ENCODE peak calls at places on chromosomes 12 and 14, in six cellular contexts. H is HepG2, M is endothelial cell of umbilical vein, P is A549, D is GM12878, O is K562. F is an unnamed sample.

GRCh38 chr12:130097798-130098255 is 64.4 kb upstream of the FZD10 start:
- DNase-seq in H (no peak), M (no peak), P (no peak), D (no peak), O (no peak), F (no peak)

GRCh38 chr12:105330283-105330937 is at the start of gene C12orf75:
- DNase-seq in H (peak), M (peak), P (peak), D (peak), O (peak), F (peak)

GRCh38 chr12:96106137-96106536 is 70.8 kb upstream of the LTA4H start:
- DNase-seq in H (peak), M (no peak), P (no peak), D (no peak), O (no peak), F (no peak)

GRCh38 chr12:120225852-120226640 is 25.1 kb upstream of the RPLP0 start:
- DNase-seq in H (no peak), M (no peak), P (no peak), D (no peak), O (peak), F (no peak)

GRCh38 chr12:66851134-66851533 is 172.3 kb upstream of the GRIP1 start:
- DNase-seq in H (no peak), M (no peak), P (no peak), D (no peak), O (no peak), F (peak)

GRCh38 chr12:91687052-91688017 is 458.3 kb downstream of the BTG1 start:
- DNase-seq in H (no peak), M (no peak), P (peak), D (peak), O (no peak), F (peak)

GRCh38 chr12:51307655-51308593 is 16.1 kb downstream of the BIN2 start:
- DNase-seq in H (no peak), M (peak), P (peak), D (no peak), O (no peak), F (no peak)

GRCh38 chr14:105470812-105471771 is 3.5 kb upstream of the CRIP2 start:
- DNase-seq in H (no peak), M (no peak), P (no peak), D (no peak), O (peak), F (no peak)

DNA sequence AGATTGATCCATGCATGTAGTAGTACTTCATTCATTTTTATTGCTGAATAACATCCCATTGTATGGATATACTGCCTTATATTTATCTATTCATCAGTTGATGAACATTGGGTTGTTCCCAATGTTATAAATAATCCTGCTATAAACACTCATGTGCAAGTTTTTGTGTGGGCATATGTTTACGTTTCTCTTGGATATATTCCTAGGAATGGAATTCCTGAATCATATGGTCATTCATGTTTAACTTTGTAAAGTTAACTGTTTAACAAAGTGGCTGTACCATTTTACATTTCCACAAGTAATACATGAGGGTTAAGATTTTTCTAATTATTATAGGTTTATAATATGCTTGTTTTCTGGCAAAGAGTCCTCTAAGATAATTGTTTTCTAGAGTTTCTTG is 1568.2 kb upstream of the SEL1L start:
- DNase-seq in H (no peak), M (no peak), P (no peak), D (no peak), O (no peak), F (no peak)
- TF ChIP-seq MYC in H (no peak), M (no peak), P (no peak), D (no peak), O (no peak), F (no peak)

DNA sequence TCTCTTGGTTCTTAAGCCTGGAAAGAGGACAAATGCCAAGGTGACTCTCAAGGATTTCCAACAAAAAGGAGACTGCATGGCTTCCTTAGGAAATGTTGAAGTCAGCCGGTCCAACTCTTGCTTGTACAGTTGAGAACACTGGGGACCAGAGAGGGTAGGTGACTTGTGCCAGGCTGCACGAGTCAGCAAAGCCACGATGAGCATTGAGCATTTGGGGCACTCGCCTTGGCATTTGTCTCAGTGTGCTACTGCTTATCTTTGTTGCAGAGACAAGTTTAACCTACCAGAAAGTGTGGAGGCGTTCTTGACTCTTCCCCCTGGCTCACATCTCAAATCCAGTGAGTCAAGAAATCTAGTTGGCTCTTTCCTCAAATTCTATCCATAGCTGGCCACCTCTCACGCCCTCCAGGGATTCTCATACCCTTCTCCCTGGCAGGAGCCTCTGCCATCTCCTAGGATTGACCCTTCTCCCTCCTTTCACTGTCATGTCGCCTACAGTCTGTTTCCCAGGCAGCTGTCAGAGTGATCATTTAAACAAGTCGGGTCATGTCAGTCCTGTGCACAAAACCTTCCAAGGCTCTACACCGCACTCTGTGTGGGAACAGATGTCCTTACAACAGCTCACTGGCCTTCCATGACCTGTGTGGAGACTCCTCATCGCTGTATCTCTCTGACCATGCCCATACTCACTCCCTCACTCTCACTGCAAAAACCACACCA is 17.2 kb upstream of the KRT83 start:
- DNase-seq in H (no peak), M (no peak), P (no peak), D (no peak), O (no peak), F (no peak)
- TF ChIP-seq MAX in H (no peak), M (no peak), P (no peak), D (no peak), O (no peak), F (no peak)

DNA sequence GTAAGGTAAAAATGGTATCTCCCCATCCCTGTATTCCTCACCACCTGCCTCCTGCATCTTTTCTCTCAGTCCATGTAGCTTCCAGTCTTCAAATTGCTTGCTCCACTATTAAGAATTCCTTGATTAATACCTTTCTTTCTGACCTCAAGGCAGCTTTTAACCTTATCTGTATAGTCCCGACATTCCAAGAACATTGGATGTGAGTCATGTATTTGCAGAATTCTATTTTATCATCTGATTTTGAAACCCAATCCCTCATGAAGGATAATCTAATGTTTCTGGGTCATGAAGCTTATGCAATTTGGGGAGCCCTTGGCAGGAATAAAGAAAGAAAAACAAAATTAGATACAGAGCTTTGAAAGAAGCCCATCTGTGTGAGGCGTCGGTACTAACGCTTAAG is 63.4 kb upstream of the CCND2 start:
- DNase-seq in H (no peak), M (no peak), P (no peak), D (no peak), O (no peak), F (no peak)
- TF ChIP-seq MYC in H (no peak), M (no peak), P (no peak), D (no peak), O (no peak), F (no peak)

GRCh38 chr14:91261115-91261514 is 16.6 kb upstream of the GPR68 start:
- DNase-seq in H (no peak), M (no peak), P (no peak), D (no peak), O (no peak), F (no peak)
- TF ChIP-seq MAX in H (no peak), M (no peak), P (no peak), D (no peak), O (no peak), F (no peak)

GRCh38 chr12:57737467-57738141 is 938 bp downstream of the AGAP2 start:
- DNase-seq in H (no peak), M (no peak), P (no peak), D (no peak), O (no peak), F (no peak)
- TF ChIP-seq MYC in H (peak), M (no peak), P (no peak), D (no peak), O (no peak), F (no peak)

GRCh38 chr14:78358631-78359030 is 188.5 kb downstream of the NRXN3 start:
- DNase-seq in H (no peak), M (no peak), P (no peak), D (no peak), O (no peak), F (no peak)
- TF ChIP-seq MAX in H (no peak), M (no peak), P (no peak), D (no peak), O (no peak), F (no peak)

DNA sequence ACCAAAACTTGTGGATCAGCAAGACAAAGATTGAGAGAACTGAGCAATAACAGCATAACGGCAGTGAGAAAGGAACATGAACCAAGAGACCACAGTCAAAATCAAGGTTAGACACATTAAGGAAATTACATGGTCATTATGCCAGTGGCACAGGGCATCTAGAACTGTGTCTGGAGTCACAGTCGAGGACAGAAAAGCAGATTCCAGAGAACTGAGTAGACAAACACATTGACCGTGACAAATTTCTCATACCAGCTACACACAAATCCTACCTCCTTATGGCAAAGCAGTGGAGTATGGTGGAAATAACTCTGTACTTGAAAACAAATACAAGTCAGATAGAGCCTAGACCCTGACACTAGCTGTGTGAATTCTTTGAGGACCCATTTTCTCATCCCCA is 367.3 kb downstream of the DUSP6 start:
- DNase-seq in H (no peak), M (no peak), P (no peak), D (no peak), O (no peak), F (no peak)
- TF ChIP-seq MYC in H (no peak), M (no peak), P (no peak), D (no peak), O (no peak), F (no peak)

GRCh38 chr12:108586306-108586705 is 11.6 kb downstream of the TMEM119 start:
- DNase-seq in H (no peak), M (no peak), P (no peak), D (no peak), O (no peak), F (no peak)

GRCh38 chr12:108582981-108583770 is 14.7 kb downstream of the TMEM119 start:
- DNase-seq in H (no peak), M (no peak), P (no peak), D (no peak), O (no peak), F (no peak)

GRCh38 chr12:108582509-108582908 is 15.4 kb downstream of the TMEM119 start:
- DNase-seq in H (no peak), M (no peak), P (no peak), D (no peak), O (no peak), F (no peak)

GRCh38 chr12:108584456-108585065 is 13.3 kb downstream of the TMEM119 start:
- DNase-seq in H (no peak), M (no peak), P (no peak), D (no peak), O (no peak), F (no peak)

DNA sequence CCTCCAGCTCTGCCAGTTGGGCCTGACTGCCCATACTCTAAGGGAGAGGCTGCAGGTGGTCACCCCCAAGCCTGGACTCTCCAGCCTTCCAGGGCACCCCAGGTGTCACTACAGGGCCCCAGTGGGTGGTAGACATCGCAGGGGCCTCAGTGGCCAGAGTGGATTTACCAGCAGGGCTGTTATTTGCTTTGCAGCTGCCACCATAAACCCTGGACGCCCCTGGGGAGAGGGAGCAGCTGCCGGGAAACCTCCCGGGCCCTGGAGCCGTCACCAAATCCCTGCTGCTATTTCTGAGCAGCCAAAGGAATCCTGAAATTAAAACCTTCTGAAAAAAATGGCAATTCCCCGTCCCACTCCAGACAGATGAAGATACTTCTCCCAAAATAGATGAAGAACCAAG is 13.9 kb downstream of the TMEM119 start:
- DNase-seq in H (no peak), M (no peak), P (no peak), D (no peak), O (no peak), F (no peak)
- TF ChIP-seq MAX in H (no peak), M (no peak), P (no peak), D (no peak), O (no peak), F (no peak)

GRCh38 chr12:39173689-39174088 is 268.3 kb upstream of the CPNE8 start:
- DNase-seq in H (no peak), M (no peak), P (no peak), D (no peak), O (no peak), F (no peak)
- TF ChIP-seq MYC in H (no peak), M (no peak), P (no peak), D (no peak), O (no peak), F (no peak)

GRCh38 chr12:52925717-52926595 is 21.1 kb upstream of the KRT8 start:
- DNase-seq in H (peak), M (no peak), P (peak), D (no peak), O (no peak), F (no peak)
- TF ChIP-seq MAX in H (no peak), M (no peak), P (peak), D (no peak), O (no peak), F (no peak)

F was measured in NB4.